ENCODE peak calls at places on chromosomes 6 and 20, in six cellular contexts. One of them, this sample, is unnamed.

GRCh38 chr20:48478806-48479550 is 348.8 kb downstream of the PREX1 start:
- DNase-seq in endothelial cell of umbilical vein: no peak
- DNase-seq in endodermal cell: no peak
- DNase-seq in neuronal stem cell: no peak
- DNase-seq in astrocyte: no peak
- DNase-seq in HCT116: no peak
- DNase-seq in this sample: no peak

GRCh38 chr6:41455818-41456217 is 90.4 kb upstream of the FOXP4 start:
- DNase-seq in endothelial cell of umbilical vein: no peak
- DNase-seq in endodermal cell: peak; percentile 61
- DNase-seq in neuronal stem cell: no peak
- DNase-seq in astrocyte: no peak
- DNase-seq in HCT116: no peak
- DNase-seq in this sample: no peak

GRCh38 chr20:33746325-33746998 is 14.7 kb downstream of the ZNF341 start:
- DNase-seq in endothelial cell of umbilical vein: no peak
- DNase-seq in endodermal cell: no peak
- DNase-seq in neuronal stem cell: no peak
- DNase-seq in astrocyte: no peak
- DNase-seq in HCT116: no peak
- DNase-seq in this sample: no peak

GRCh38 chr6:71139249-71139648 is 149.4 kb upstream of the OGFRL1 start:
- DNase-seq in endothelial cell of umbilical vein: no peak
- DNase-seq in endodermal cell: no peak
- DNase-seq in neuronal stem cell: no peak
- DNase-seq in astrocyte: peak; percentile 67
- DNase-seq in HCT116: no peak
- DNase-seq in this sample: no peak

GRCh38 chr6:26224940-26225847 is 138.0 kb downstream of the HFE start:
- DNase-seq in endothelial cell of umbilical vein: peak; percentile 89
- DNase-seq in endodermal cell: peak; percentile 87
- DNase-seq in neuronal stem cell: peak; percentile 85
- DNase-seq in astrocyte: peak; percentile 95
- DNase-seq in HCT116: no peak
- DNase-seq in this sample: peak; percentile 84

GRCh38 chr6:13859871-13860555 is 45.7 kb upstream of the MCUR1 start:
- DNase-seq in endothelial cell of umbilical vein: no peak
- DNase-seq in endodermal cell: peak; percentile 69
- DNase-seq in neuronal stem cell: no peak
- DNase-seq in astrocyte: no peak
- DNase-seq in HCT116: no peak
- DNase-seq in this sample: no peak

GRCh38 chr20:1327827-1328679 is 886 bp downstream of the SDCBP2 start:
- DNase-seq in endothelial cell of umbilical vein: no peak
- DNase-seq in endodermal cell: peak; percentile 35
- DNase-seq in neuronal stem cell: no peak
- DNase-seq in astrocyte: no peak
- DNase-seq in HCT116: no peak
- DNase-seq in this sample: no peak

GRCh38 chr6:16320533-16321340 is 82.3 kb downstream of the GMPR start:
- DNase-seq in endothelial cell of umbilical vein: peak; percentile 8
- DNase-seq in endodermal cell: no peak
- DNase-seq in neuronal stem cell: no peak
- DNase-seq in astrocyte: peak; percentile 46
- DNase-seq in HCT116: no peak
- DNase-seq in this sample: no peak

GRCh38 chr6:73443555-73443954 is 8.5 kb downstream of the CGAS start:
- DNase-seq in endothelial cell of umbilical vein: no peak
- DNase-seq in endodermal cell: no peak
- DNase-seq in neuronal stem cell: no peak
- DNase-seq in astrocyte: no peak
- DNase-seq in HCT116: no peak
- DNase-seq in this sample: no peak

GRCh38 chr20:41182296-41183212 is 45.2 kb downstream of the PLCG1 start:
- DNase-seq in endothelial cell of umbilical vein: no peak
- DNase-seq in endodermal cell: peak; percentile 29
- DNase-seq in neuronal stem cell: no peak
- DNase-seq in astrocyte: no peak
- DNase-seq in HCT116: no peak
- DNase-seq in this sample: no peak

GRCh38 chr20:4083103-4083864 is 67.9 kb upstream of the RNF24 start:
- DNase-seq in endothelial cell of umbilical vein: no peak
- DNase-seq in endodermal cell: peak; percentile 75
- DNase-seq in neuronal stem cell: no peak
- DNase-seq in astrocyte: no peak
- DNase-seq in HCT116: no peak
- DNase-seq in this sample: no peak

GRCh38 chr6:113734886-113735481 is 122.2 kb upstream of the MARCKS start:
- DNase-seq in endothelial cell of umbilical vein: peak; percentile 16
- DNase-seq in endodermal cell: no peak
- DNase-seq in neuronal stem cell: no peak
- DNase-seq in astrocyte: peak; percentile 65
- DNase-seq in HCT116: no peak
- DNase-seq in this sample: no peak

GRCh38 chr20:60680554-60680953 is 571.5 kb upstream of the CDH4 start:
- DNase-seq in endothelial cell of umbilical vein: no peak
- DNase-seq in endodermal cell: no peak
- DNase-seq in neuronal stem cell: no peak
- DNase-seq in astrocyte: no peak
- DNase-seq in HCT116: no peak
- DNase-seq in this sample: no peak

GRCh38 chr6:118893095-118893881 is 664 bp upstream of the ASF1A start:
- DNase-seq in endothelial cell of umbilical vein: peak; percentile 87
- DNase-seq in endodermal cell: no peak
- DNase-seq in neuronal stem cell: no peak
- DNase-seq in astrocyte: peak; percentile 60
- DNase-seq in HCT116: no peak
- DNase-seq in this sample: peak; percentile 74

GRCh38 chr6:166228425-166228824 is 60.8 kb upstream of the TBXT start:
- DNase-seq in endothelial cell of umbilical vein: no peak
- DNase-seq in endodermal cell: no peak
- DNase-seq in neuronal stem cell: no peak
- DNase-seq in astrocyte: no peak
- DNase-seq in HCT116: no peak
- DNase-seq in this sample: no peak

GRCh38 chr6:149449054-149449453 is 35.8 kb downstream of the ZC3H12D start:
- DNase-seq in endothelial cell of umbilical vein: no peak
- DNase-seq in endodermal cell: peak; percentile 38
- DNase-seq in neuronal stem cell: no peak
- DNase-seq in astrocyte: no peak
- DNase-seq in HCT116: no peak
- DNase-seq in this sample: no peak

GRCh38 chr6:81751388-81752083 is 945 bp downstream of the TENT5A start:
- DNase-seq in endothelial cell of umbilical vein: peak; percentile 37
- DNase-seq in endodermal cell: peak; percentile 76
- DNase-seq in neuronal stem cell: peak; percentile 18
- DNase-seq in astrocyte: peak; percentile 29
- DNase-seq in HCT116: peak; percentile 13
- DNase-seq in this sample: peak; percentile 42

GRCh38 chr6:97863697-97864096 is 580.7 kb upstream of the MMS22L start:
- DNase-seq in endothelial cell of umbilical vein: no peak
- DNase-seq in endodermal cell: no peak
- DNase-seq in neuronal stem cell: no peak
- DNase-seq in astrocyte: no peak
- DNase-seq in HCT116: no peak
- DNase-seq in this sample: no peak

GRCh38 chr6:122388945-122389344 is 10.5 kb upstream of the HSF2 start:
- DNase-seq in endothelial cell of umbilical vein: no peak
- DNase-seq in endodermal cell: no peak
- DNase-seq in neuronal stem cell: no peak
- DNase-seq in astrocyte: no peak
- DNase-seq in HCT116: no peak
- DNase-seq in this sample: no peak

GRCh38 chr20:45445805-45446562 is 23.6 kb upstream of the WFDC2 start:
- DNase-seq in endothelial cell of umbilical vein: no peak
- DNase-seq in endodermal cell: peak; percentile 90
- DNase-seq in neuronal stem cell: no peak
- DNase-seq in astrocyte: no peak
- DNase-seq in HCT116: peak; percentile 45
- DNase-seq in this sample: peak; percentile 53

GRCh38 chr6:38531134-38531533 is 108.6 kb downstream of the BTBD9 start:
- DNase-seq in endothelial cell of umbilical vein: peak; percentile 13
- DNase-seq in endodermal cell: no peak
- DNase-seq in neuronal stem cell: no peak
- DNase-seq in astrocyte: no peak
- DNase-seq in HCT116: no peak
- DNase-seq in this sample: no peak

GRCh38 chr6:39499053-39499452 is 176.6 kb upstream of the KCNK16 start:
- DNase-seq in endothelial cell of umbilical vein: no peak
- DNase-seq in endodermal cell: no peak
- DNase-seq in neuronal stem cell: no peak
- DNase-seq in astrocyte: no peak
- DNase-seq in HCT116: no peak
- DNase-seq in this sample: peak; percentile 85

GRCh38 chr6:7129360-7129759 is 21.6 kb downstream of the RREB1 start:
- DNase-seq in endothelial cell of umbilical vein: no peak
- DNase-seq in endodermal cell: no peak
- DNase-seq in neuronal stem cell: no peak
- DNase-seq in astrocyte: no peak
- DNase-seq in HCT116: no peak
- DNase-seq in this sample: no peak

GRCh38 chr6:19538086-19538485 is 299.1 kb upstream of the ID4 start:
- DNase-seq in endothelial cell of umbilical vein: no peak
- DNase-seq in endodermal cell: no peak
- DNase-seq in neuronal stem cell: no peak
- DNase-seq in astrocyte: no peak
- DNase-seq in HCT116: no peak
- DNase-seq in this sample: peak; percentile 100

GRCh38 chr20:8735674-8736073 is 333.2 kb upstream of the PLCB4 start:
- DNase-seq in endothelial cell of umbilical vein: peak; percentile 20
- DNase-seq in endodermal cell: no peak
- DNase-seq in neuronal stem cell: no peak
- DNase-seq in astrocyte: no peak
- DNase-seq in HCT116: no peak
- DNase-seq in this sample: peak; percentile 19

GRCh38 chr20:10651227-10651990 is 22.4 kb downstream of the JAG1 start:
- DNase-seq in endothelial cell of umbilical vein: peak; percentile 60
- DNase-seq in endodermal cell: no peak
- DNase-seq in neuronal stem cell: no peak
- DNase-seq in astrocyte: peak; percentile 73
- DNase-seq in HCT116: no peak
- DNase-seq in this sample: no peak

DNA sequence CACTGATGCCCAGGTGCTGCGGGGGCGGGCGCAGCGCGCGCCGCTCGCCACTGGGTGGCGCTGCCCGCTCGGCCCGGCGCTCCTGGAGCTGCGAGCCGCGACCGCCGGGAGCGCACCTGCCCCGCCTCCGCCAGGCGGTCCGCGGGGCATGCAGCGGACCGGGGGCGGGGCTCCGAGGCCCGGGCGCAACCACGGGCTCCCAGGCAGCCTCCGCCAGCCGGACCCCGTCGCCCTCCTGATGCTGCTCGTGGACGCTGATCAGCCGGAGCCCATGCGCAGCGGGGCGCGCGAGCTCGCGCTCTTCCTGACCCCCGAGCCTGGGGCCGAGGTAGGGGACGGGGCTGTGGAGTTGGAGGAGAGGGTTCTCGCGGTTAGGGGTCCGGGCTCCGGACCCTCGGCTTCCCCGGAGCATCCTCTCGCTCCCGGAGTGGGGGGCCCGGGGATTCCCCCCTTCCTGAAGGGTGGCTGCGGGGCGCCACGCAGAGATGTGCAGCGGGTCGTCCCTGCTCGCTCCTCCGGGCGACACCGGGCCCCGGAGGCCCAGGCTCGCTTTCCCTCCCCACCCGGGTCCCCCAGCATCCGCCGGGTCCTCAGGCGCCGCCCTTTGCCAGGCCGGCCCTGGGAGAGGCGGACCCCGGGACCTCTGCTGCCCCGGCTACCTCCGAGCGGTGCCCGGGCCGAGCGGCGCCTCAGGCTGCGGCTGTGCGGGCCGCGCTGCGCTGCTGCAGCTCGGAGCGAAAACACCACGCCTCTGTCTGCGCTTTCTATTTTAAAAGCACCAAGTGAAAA is at the start of gene BCAS4:
- DNase-seq in endothelial cell of umbilical vein: peak; percentile 81
- DNase-seq in endodermal cell: peak; percentile 95
- DNase-seq in neuronal stem cell: peak; percentile 86
- DNase-seq in astrocyte: peak; percentile 45
- DNase-seq in HCT116: peak; percentile 42
- DNase-seq in this sample: peak; percentile 80
- H3K9ac ChIP-seq in endothelial cell of umbilical vein: peak within 1 kb of the TSS; percentile 12
- H3K9ac ChIP-seq in endodermal cell: peak within 1 kb of the TSS; percentile 66
- H3K9ac ChIP-seq in neuronal stem cell: peak within 1 kb of the TSS; percentile 93
- H3K9ac ChIP-seq in astrocyte: peak within 1 kb of the TSS; percentile 87
- H3K9ac ChIP-seq in HCT116: peak within 1 kb of the TSS; percentile 78
- H3K9ac ChIP-seq in this sample: peak within 1 kb of the TSS; percentile 80

GRCh38 chr6:36839819-36840379 is 655 bp upstream of the CPNE5 start:
- DNase-seq in endothelial cell of umbilical vein: no peak
- DNase-seq in endodermal cell: peak; percentile 79
- DNase-seq in neuronal stem cell: no peak
- DNase-seq in astrocyte: no peak
- DNase-seq in HCT116: peak; percentile 4
- DNase-seq in this sample: no peak
- H3K9ac ChIP-seq in endothelial cell of umbilical vein: peak overlapping the region; percentile 69
- H3K9ac ChIP-seq in endodermal cell: no peak overlapping the region
- H3K9ac ChIP-seq in neuronal stem cell: peak overlapping the region; percentile 82
- H3K9ac ChIP-seq in astrocyte: peak overlapping the region; percentile 35
- H3K9ac ChIP-seq in HCT116: no peak overlapping the region
- H3K9ac ChIP-seq in this sample: no peak overlapping the region

DNA sequence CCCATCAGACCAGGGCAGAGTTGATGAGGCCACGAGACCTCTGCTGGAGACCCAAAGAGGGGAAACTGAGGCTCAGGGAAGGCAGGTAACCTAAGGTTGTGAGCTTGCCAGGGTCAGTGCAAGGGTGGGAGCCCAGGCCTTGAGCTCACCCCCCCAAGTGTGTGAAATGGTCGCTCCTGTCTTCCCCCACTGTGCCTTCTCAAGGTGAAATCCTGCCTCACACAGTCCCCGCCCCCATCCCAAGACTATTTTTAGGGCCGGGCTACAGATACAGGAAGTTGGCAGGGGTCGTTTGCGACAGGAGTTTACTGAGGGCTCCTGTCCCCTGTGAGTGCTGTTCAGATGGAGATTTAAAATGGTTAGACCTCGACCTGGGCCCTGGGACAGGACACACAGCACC is 18.7 kb upstream of the GATA5 start:
- DNase-seq in endothelial cell of umbilical vein: no peak
- DNase-seq in endodermal cell: no peak
- DNase-seq in neuronal stem cell: no peak
- DNase-seq in astrocyte: no peak
- DNase-seq in HCT116: no peak
- DNase-seq in this sample: no peak
- H3K9ac ChIP-seq in endothelial cell of umbilical vein: no peak overlapping the region
- H3K9ac ChIP-seq in endodermal cell: no peak overlapping the region
- H3K9ac ChIP-seq in neuronal stem cell: no peak overlapping the region
- H3K9ac ChIP-seq in astrocyte: no peak overlapping the region
- H3K9ac ChIP-seq in HCT116: no peak overlapping the region
- H3K9ac ChIP-seq in this sample: no peak overlapping the region

DNA sequence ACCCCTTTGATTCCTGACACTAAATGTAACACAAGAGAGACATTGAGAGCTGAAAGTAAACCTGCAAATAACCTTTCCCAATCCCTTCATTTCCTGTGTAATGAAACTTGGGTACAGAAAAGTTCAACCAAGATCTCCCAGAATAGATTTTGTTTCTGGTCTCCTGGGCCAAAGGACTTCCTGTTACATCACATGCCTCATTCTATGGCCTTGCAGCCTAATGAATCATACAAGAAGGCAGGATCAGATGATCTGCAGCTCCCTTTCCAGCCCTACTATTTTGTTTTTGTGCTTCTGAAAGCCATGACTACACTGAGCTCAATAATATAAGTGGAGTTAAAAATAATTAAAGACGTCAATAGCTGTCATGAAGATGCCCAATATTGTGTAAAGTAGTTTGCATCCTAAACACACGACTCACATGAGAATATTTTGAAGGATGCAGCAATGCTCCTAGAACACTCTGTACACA is 73.4 kb upstream of the NOX3 start:
- DNase-seq in endothelial cell of umbilical vein: peak; percentile 95
- DNase-seq in endodermal cell: no peak
- DNase-seq in neuronal stem cell: no peak
- DNase-seq in astrocyte: peak; percentile 90
- DNase-seq in HCT116: no peak
- DNase-seq in this sample: no peak
- H3K9ac ChIP-seq in endothelial cell of umbilical vein: peak overlapping the region; percentile 39
- H3K9ac ChIP-seq in endodermal cell: no peak overlapping the region
- H3K9ac ChIP-seq in neuronal stem cell: no peak overlapping the region
- H3K9ac ChIP-seq in astrocyte: peak overlapping the region; percentile 52
- H3K9ac ChIP-seq in HCT116: no peak overlapping the region
- H3K9ac ChIP-seq in this sample: no peak overlapping the region

This sample was measured in trophoblast cell.